ENCODE peak calls at places on chromosomes 1 and 21, in nine cellular contexts. W is osteocyte, F is uterus, V is prostate gland, X is GM20000, J is ovary, D is choroid plexus epithelial cell, E is WERI-Rb-1, Q is AG09309. S is an unnamed sample.

GRCh38 chr21:44914176-44914874 is 6.4 kb downstream of the ITGB2 start:
- DNase-seq in W (no peak), F (no peak), V (no peak), X (peak), J (no peak), D (no peak), E (no peak), Q (no peak), S (no peak)

GRCh38 chr1:241533375-241534115 is 1.4 kb downstream of the KMO start:
- DNase-seq in W (no peak), F (no peak), V (no peak), X (no peak), J (no peak), D (no peak), E (no peak), Q (no peak), S (no peak)

GRCh38 chr1:80882552-80882951 is 918.2 kb upstream of the ADGRL2 start:
- DNase-seq in W (no peak), F (no peak), V (no peak), X (no peak), J (no peak), D (peak), E (no peak), Q (no peak), S (peak)

GRCh38 chr1:210262897-210263272 is 30.3 kb downstream of the SERTAD4 start:
- DNase-seq in W (no peak), F (no peak), V (no peak), X (no peak), J (no peak), D (no peak), E (no peak), Q (peak), S (no peak)

GRCh38 chr1:34929497-34929852 is at the start of gene DLGAP3:
- DNase-seq in W (no peak), F (no peak), V (no peak), X (peak), J (no peak), D (no peak), E (peak), Q (no peak), S (no peak)

GRCh38 chr1:235866207-235866912 is at the start of gene LYST:
- DNase-seq in W (peak), F (peak), V (peak), X (peak), J (peak), D (peak), E (peak), Q (no peak), S (peak)

GRCh38 chr1:117433943-117434342 is 66.7 kb downstream of the MAN1A2 start:
- DNase-seq in W (no peak), F (no peak), V (no peak), X (no peak), J (no peak), D (no peak), E (no peak), Q (no peak), S (no peak)

GRCh38 chr1:25019351-25020172 is 89.5 kb upstream of the RUNX3 start:
- DNase-seq in W (no peak), F (no peak), V (no peak), X (peak), J (no peak), D (no peak), E (no peak), Q (no peak), S (no peak)

GRCh38 chr1:69073176-69073575 is 494.5 kb upstream of the LRRC7 start:
- DNase-seq in W (no peak), F (no peak), V (no peak), X (no peak), J (no peak), D (peak), E (peak), Q (no peak), S (no peak)

GRCh38 chr1:14939527-14940284 is 213.8 kb upstream of the TMEM51 start:
- DNase-seq in W (no peak), F (no peak), V (no peak), X (no peak), J (no peak), D (peak), E (no peak), Q (no peak), S (no peak)

GRCh38 chr1:26280333-26281042 is 602 bp downstream of the SH3BGRL3 start:
- DNase-seq in W (no peak), F (peak), V (peak), X (no peak), J (peak), D (no peak), E (peak), Q (no peak), S (peak)

GRCh38 chr1:39305555-39305954 is 101.1 kb downstream of the MACF1 start:
- DNase-seq in W (no peak), F (no peak), V (no peak), X (peak), J (no peak), D (no peak), E (no peak), Q (no peak), S (no peak)

GRCh38 chr1:4621646-4622045 is 32.8 kb upstream of the AJAP1 start:
- DNase-seq in W (no peak), F (no peak), V (no peak), X (no peak), J (no peak), D (no peak), E (no peak), Q (no peak), S (no peak)

GRCh38 chr1:151988405-151988851 is 5.2 kb downstream of the S100A10 start:
- DNase-seq in W (no peak), F (no peak), V (no peak), X (no peak), J (no peak), D (peak), E (no peak), Q (peak), S (peak)

GRCh38 chr1:199472025-199472424 is 555.5 kb upstream of the NR5A2 start:
- DNase-seq in W (no peak), F (no peak), V (no peak), X (no peak), J (no peak), D (peak), E (no peak), Q (no peak), S (no peak)

DNA sequence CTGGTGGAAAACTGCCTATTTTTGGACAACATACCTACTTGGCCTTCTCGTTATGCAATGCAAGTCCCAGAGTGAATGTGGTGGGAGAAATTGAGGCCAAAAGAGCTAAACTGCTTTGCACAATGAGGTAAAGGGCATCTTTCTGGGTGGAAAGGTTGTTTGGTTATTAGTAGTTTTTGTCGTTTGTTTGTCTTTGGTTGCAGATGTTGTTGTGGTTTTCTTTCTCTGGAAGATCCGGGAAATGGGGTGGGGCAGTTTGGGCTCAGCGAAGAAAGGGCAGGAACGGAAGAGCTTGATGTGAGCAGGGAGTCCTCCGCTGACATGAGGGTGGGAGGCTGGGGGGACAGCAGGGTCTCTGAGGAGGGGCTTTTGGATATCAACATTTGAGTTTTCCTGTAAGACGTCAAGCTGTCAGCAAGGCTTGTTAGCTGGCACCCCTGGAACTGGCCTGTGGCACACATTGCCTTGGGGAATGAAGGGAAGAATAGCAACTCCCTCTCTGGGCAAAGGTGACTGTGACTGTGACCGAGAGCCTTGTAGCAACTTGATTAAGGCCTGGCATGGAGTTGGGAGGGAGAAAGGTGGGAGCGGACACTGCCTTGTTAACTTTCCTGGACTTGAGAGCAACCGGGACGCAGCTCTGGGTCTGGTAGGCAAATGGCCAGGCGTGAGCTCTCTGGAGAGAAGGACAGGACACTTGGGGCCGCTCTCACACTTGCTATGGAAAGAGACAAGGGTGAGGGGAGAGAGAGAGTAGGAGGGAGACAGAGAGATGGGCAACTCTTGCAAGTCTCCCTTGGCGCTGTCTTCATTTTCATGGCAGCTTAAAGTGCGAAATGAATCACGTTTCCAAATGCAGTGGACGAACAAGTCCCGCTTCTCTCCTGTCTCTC is 15.4 kb upstream of the OPRD1 start:
- DNase-seq in W (no peak), F (no peak), V (no peak), X (no peak), J (no peak), D (no peak), E (peak), Q (no peak), S (no peak)
- TF ChIP-seq CTCF in W (no peak), F (no peak), V (no peak), X (no peak), J (no peak), D (no peak), E (peak), Q (no peak), S (no peak)

DNA sequence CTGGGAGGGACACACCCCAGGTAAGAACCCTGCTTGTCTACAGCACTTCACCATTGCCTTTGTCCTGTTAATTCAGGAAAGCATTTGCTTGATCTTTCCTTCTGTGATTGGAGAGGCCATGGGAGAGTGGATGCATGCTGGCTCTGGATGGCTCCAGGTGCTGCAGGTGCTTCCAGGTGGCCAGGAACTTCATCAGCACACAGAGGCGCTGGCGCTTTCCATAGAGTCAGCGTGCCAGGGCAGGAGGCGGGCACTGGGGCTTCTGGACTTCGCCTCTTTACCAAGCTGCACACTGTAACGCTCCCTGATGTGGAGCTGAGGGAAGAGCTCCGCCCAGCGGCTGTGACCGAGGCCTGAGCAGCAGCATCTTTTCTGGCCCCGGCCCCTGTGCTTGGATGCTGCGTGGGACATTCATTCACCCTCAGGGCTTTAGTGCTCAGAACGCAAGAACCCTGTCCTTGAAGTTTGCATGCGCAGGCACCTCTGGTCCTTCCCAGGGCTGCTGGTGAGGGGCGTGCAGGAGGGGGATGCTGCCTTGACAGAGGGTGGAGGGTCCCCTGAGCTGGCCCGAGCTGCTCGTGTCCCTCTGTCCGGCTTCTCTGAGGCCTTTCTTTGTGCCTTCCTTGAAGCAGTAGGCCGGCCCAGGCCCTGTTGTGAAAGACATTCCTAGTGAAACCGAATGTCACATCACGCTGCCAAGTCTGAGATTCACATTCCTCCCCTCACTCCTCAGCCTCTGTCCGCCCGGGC is 1.6 kb upstream of the MX2 start:
- DNase-seq in W (peak), F (peak), V (peak), X (no peak), J (peak), D (peak), E (no peak), Q (no peak), S (no peak)
- TF ChIP-seq CTCF in W (no peak), F (no peak), V (peak), X (no peak), J (no peak), D (no peak), E (no peak), Q (no peak), S (no peak)

GRCh38 chr1:88935522-88936222 is 44.3 kb upstream of the GTF2B start:
- DNase-seq in W (no peak), F (no peak), V (no peak), X (peak), J (no peak), D (peak), E (no peak), Q (peak), S (peak)

GRCh38 chr1:88936760-88937342 is 45.5 kb upstream of the GTF2B start:
- DNase-seq in W (no peak), F (no peak), V (no peak), X (no peak), J (no peak), D (no peak), E (no peak), Q (no peak), S (no peak)

DNA sequence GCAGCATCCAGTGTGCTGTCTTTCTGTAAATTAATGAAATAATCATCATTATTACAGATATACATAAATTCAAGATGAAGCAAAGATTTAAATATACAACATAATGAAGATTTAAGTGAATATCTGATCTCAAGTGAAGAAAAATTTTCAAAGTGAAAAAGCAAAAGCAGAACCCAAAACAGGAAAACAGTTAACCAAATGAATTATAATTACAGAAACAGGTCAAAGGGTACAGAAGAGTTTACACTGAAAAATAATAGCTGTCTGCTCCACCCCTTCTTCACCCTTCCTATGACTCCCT is 44.8 kb upstream of the GTF2B start:
- DNase-seq in W (no peak), F (no peak), V (no peak), X (no peak), J (no peak), D (no peak), E (no peak), Q (no peak), S (no peak)
- TF ChIP-seq CTCF in W (no peak), F (no peak), V (no peak), X (no peak), J (no peak), D (no peak), E (no peak), Q (no peak), S (peak)

GRCh38 chr1:201949491-201949890 is 3.1 kb upstream of the LMOD1 start:
- DNase-seq in W (no peak), F (no peak), V (no peak), X (no peak), J (no peak), D (no peak), E (no peak), Q (no peak), S (no peak)

GRCh38 chr1:201945863-201946223 is 505 bp downstream of the LMOD1 start:
- DNase-seq in W (no peak), F (no peak), V (no peak), X (no peak), J (no peak), D (no peak), E (peak), Q (no peak), S (no peak)

GRCh38 chr1:201945157-201945556 is 1.2 kb downstream of the LMOD1 start:
- DNase-seq in W (no peak), F (no peak), V (no peak), X (no peak), J (no peak), D (no peak), E (no peak), Q (no peak), S (no peak)

GRCh38 chr1:201946224-201946908 is at the start of gene LMOD1:
- DNase-seq in W (peak), F (peak), V (peak), X (no peak), J (peak), D (peak), E (peak), Q (peak), S (no peak)

GRCh38 chr1:201947697-201948008 is 1.3 kb upstream of the LMOD1 start:
- DNase-seq in W (no peak), F (no peak), V (no peak), X (no peak), J (no peak), D (no peak), E (peak), Q (no peak), S (no peak)
- TF ChIP-seq CTCF in W (no peak), F (no peak), V (no peak), X (no peak), J (no peak), D (no peak), E (peak), Q (no peak), S (no peak)

DNA sequence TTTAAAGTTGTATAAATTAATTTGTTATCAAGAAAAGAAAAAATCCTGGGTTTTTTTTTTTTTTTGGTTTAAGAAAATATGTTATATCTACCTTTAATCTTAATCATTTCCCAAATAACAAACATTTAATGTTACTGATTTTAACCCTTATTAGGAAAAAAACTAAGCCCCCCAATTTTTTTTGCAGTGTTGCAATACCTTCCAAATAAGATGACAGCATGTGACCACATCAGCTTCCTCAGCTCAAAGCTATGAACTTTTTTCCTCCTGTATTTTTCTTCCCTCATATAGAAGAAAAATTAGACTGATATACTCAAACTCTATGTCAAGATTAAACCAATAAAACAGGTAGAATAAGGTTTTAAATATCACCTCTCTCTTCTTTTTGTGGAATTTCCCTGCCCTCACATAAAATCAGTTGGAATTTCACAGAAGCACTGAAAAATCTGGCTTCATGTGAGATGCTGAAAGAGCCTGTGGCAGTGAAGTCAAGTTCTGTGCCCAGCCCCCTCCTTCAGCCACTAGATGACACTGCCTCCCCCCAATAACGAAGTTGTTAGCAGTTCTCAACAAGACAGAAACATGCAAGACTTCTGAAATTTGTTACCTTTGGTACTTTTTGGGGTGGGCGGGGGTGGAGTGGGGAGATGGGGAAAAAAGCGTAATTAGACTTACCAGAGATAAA is 9.6 kb upstream of the SMYD2 start:
- DNase-seq in W (no peak), F (no peak), V (no peak), X (no peak), J (no peak), D (no peak), E (no peak), Q (no peak), S (no peak)
- TF ChIP-seq CTCF in W (no peak), F (no peak), V (no peak), X (no peak), J (no peak), D (no peak), E (peak), Q (no peak), S (no peak)

GRCh38 chr1:174550296-174550695 is 102.5 kb downstream of the GPR52 start:
- DNase-seq in W (no peak), F (no peak), V (no peak), X (no peak), J (no peak), D (no peak), E (no peak), Q (no peak), S (peak)
- TF ChIP-seq CTCF in W (no peak), F (no peak), V (no peak), X (no peak), J (no peak), D (no peak), E (no peak), Q (no peak), S (no peak)

GRCh38 chr1:209080170-209080781 is 503.2 kb upstream of the CAMK1G start:
- DNase-seq in W (no peak), F (no peak), V (no peak), X (no peak), J (no peak), D (peak), E (no peak), Q (peak), S (peak)

GRCh38 chr1:209072481-209072880 is 511.0 kb upstream of the CAMK1G start:
- DNase-seq in W (no peak), F (no peak), V (no peak), X (no peak), J (no peak), D (no peak), E (no peak), Q (peak), S (no peak)

GRCh38 chr1:209074575-209075250 is 508.8 kb upstream of the CAMK1G start:
- DNase-seq in W (no peak), F (no peak), V (no peak), X (no peak), J (no peak), D (no peak), E (no peak), Q (no peak), S (no peak)

GRCh38 chr1:209073879-209074278 is 509.6 kb upstream of the CAMK1G start:
- DNase-seq in W (no peak), F (no peak), V (no peak), X (no peak), J (no peak), D (no peak), E (no peak), Q (no peak), S (no peak)

DNA sequence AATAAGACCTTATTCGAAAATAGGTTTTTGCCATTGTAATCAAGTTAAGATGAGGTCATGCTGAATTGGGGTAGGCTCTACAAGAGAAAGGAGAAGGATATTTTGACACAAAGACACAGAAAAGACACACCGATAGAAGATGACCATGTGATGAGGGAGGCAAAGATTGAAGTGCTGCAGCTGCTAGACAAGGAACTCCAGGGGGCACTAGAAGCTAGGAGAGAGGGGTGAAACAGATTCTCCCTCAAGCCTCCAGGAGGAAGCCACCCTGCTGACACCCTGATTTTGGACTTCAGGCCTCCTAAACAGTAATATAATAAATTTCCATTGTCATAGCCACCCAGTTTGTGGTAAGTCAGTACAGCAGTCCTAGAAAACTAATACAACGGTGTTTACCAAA is 506.8 kb upstream of the CAMK1G start:
- DNase-seq in W (no peak), F (no peak), V (no peak), X (peak), J (no peak), D (peak), E (peak), Q (no peak), S (no peak)
- TF ChIP-seq CTCF in W (peak), F (no peak), V (no peak), X (peak), J (no peak), D (no peak), E (peak), Q (peak), S (no peak)

DNA sequence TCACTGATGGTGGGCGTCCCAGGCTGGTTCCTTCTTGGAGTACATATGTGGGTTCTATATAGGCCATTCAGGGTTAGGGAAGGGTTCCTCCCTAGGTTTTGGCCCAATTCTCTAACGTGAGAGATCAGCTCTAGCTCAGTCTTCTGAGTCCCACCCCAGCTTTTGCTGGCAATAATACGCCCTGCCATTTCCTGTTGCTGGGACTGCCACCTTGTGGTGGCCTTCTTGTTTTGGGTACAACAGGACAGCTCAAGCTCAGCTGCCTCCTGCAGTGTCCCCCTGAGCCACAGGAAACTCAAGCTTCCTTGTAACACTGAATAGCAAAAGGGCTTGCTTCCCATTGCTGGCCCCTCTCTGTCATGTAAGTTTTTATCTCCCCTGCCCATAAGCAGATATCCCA is 77.8 kb downstream of the BACH1 start:
- DNase-seq in W (no peak), F (peak), V (no peak), X (peak), J (peak), D (peak), E (peak), Q (no peak), S (no peak)
- TF ChIP-seq CTCF in W (peak), F (peak), V (peak), X (peak), J (no peak), D (peak), E (peak), Q (peak), S (no peak)